ENCODE peak calls at places on chromosomes 5 and 9, in nine cellular contexts. H, Q, T, U, G, M, A, W and Y are unnamed samples.

GRCh38 chr5:9361835-9362234 is 184.0 kb downstream of the SEMA5A start:
- DNase-seq in H (peak; percentile 59), Q (peak; percentile 30), T (peak; percentile 50), U (peak; percentile 54), G (peak; percentile 58), M (peak; percentile 24), A (peak; percentile 75), W (peak; percentile 97), Y (peak; percentile 64)

GRCh38 chr9:72675586-72675985 is 154.2 kb downstream of the TMC1 start:
- DNase-seq in H (no peak), Q (peak; percentile 76), T (peak; percentile 5), U (no peak), G (no peak), M (no peak), A (no peak), W (no peak), Y (no peak)

GRCh38 chr5:1201327-1202025 is at the start of gene SLC6A19:
- DNase-seq in H (no peak), Q (no peak), T (no peak), U (peak; percentile 63), G (no peak), M (no peak), A (no peak), W (no peak), Y (no peak)

GRCh38 chr5:177094224-177095087 is 7.7 kb downstream of the FGFR4 start:
- DNase-seq in H (peak; percentile 73), Q (peak; percentile 71), T (no peak), U (peak; percentile 65), G (no peak), M (peak; percentile 90), A (peak; percentile 36), W (no peak), Y (no peak)

GRCh38 chr5:100841358-100842076 is 61.6 kb downstream of the ST8SIA4 start:
- DNase-seq in H (no peak), Q (no peak), T (no peak), U (no peak), G (no peak), M (no peak), A (no peak), W (peak; percentile 89), Y (no peak)

GRCh38 chr5:143341807-143342570 is 61.5 kb downstream of the NR3C1 start:
- DNase-seq in H (no peak), Q (peak; percentile 64), T (peak; percentile 13), U (no peak), G (no peak), M (no peak), A (no peak), W (peak; percentile 53), Y (no peak)

GRCh38 chr5:156949424-156949823 is 13.6 kb downstream of the TIMD4 start:
- DNase-seq in H (no peak), Q (no peak), T (no peak), U (no peak), G (no peak), M (no peak), A (no peak), W (no peak), Y (no peak)

GRCh38 chr9:133658442-133659431 is 22.6 kb downstream of the DBH start:
- DNase-seq in H (peak; percentile 15), Q (peak; percentile 11), T (no peak), U (peak; percentile 52), G (no peak), M (peak; percentile 37), A (no peak), W (peak; percentile 29), Y (no peak)

GRCh38 chr5:131265318-131265803 is 1.5 kb downstream of the CDC42SE2 start:
- DNase-seq in H (no peak), Q (peak; percentile 31), T (no peak), U (no peak), G (peak; percentile 72), M (no peak), A (peak; percentile 56), W (peak; percentile 54), Y (no peak)

GRCh38 chr5:75389430-75389829 is 52.4 kb downstream of the HMGCR start:
- DNase-seq in H (no peak), Q (no peak), T (no peak), U (no peak), G (no peak), M (no peak), A (no peak), W (no peak), Y (no peak)

GRCh38 chr9:114250235-114250568 is 72.7 kb upstream of the ORM1 start:
- DNase-seq in H (peak; percentile 27), Q (peak; percentile 96), T (no peak), U (peak; percentile 86), G (no peak), M (peak; percentile 86), A (no peak), W (no peak), Y (no peak)

GRCh38 chr5:77744116-77744515 is 32.0 kb downstream of the TBCA start:
- DNase-seq in H (no peak), Q (no peak), T (no peak), U (no peak), G (no peak), M (no peak), A (no peak), W (no peak), Y (no peak)

GRCh38 chr5:77743181-77743580 is 33.0 kb downstream of the TBCA start:
- DNase-seq in H (no peak), Q (no peak), T (no peak), U (no peak), G (no peak), M (no peak), A (no peak), W (peak; percentile 8), Y (no peak)

GRCh38 chr5:77741608-77742007 is 34.5 kb downstream of the TBCA start:
- DNase-seq in H (no peak), Q (no peak), T (no peak), U (no peak), G (no peak), M (no peak), A (no peak), W (no peak), Y (no peak)
- TF ChIP-seq CTCF in H (no peak), Q (no peak), T (no peak), U (no peak), G (no peak), M (no peak), A (no peak), W (no peak), Y (no peak)

DNA sequence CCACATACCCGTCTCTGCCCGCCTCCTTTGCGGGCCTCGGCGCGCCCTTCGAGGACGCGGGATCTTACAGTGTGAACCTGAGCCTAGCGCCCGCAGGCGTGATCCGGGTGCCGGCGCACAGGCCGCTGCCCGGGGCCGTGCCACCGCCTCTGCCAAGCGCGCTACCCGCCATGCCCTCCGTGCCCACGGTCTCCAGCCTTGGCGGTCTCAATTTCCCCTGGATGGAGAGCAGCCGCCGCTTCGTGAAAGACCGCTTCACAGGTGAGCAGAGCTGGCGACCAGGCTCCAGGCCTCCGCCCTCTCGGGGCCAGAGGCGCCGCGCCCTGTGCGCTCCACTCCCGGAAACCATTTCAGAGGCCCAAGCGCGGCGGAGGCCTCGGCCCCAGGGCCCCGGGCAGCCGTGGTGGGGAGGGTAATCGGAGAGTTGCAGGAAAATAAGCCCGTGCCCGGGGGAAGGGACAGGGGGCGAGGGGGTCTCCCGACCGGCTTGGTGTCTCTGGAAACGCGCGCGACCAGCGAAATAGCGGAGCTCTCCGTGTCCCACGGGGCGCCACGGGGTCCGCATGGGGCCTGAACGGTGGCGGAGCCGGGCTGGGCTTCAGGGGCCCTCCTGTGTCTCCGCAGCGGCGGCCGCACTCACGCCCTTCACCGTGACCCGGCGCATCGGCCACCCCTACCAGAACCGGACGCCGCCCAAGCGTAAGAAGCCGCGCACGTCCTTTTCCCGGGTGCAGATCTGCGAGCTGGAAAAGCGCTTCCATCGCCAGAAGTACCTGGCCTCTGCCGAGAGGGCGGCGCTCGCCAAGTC is 682 bp downstream of the TLX3 start:
- DNase-seq in H (no peak), Q (no peak), T (no peak), U (no peak), G (no peak), M (no peak), A (peak; percentile 55), W (no peak), Y (no peak)
- TF ChIP-seq CTCF in H (no peak), Q (peak; percentile 38), T (peak; percentile 30), U (peak; percentile 23), G (no peak), M (peak; percentile 33), A (peak; percentile 16), W (no peak), Y (no peak)

GRCh38 chr9:36346578-36346977 is 53.5 kb downstream of the RNF38 start:
- DNase-seq in H (no peak), Q (no peak), T (no peak), U (no peak), G (no peak), M (no peak), A (no peak), W (no peak), Y (no peak)

GRCh38 chr9:36341936-36342577 is 58.0 kb downstream of the RNF38 start:
- DNase-seq in H (no peak), Q (peak; percentile 29), T (no peak), U (no peak), G (peak; percentile 65), M (no peak), A (peak; percentile 23), W (no peak), Y (peak; percentile 43)

GRCh38 chr9:36345103-36345846 is 54.8 kb downstream of the RNF38 start:
- DNase-seq in H (no peak), Q (no peak), T (no peak), U (no peak), G (no peak), M (no peak), A (no peak), W (no peak), Y (no peak)
- TF ChIP-seq CTCF in H (no peak), Q (no peak), T (no peak), U (no peak), G (no peak), M (peak; percentile 26), A (no peak), W (peak; percentile 30), Y (no peak)

GRCh38 chr9:121955649-121956048 is 137.5 kb downstream of the TTLL11 start:
- DNase-seq in H (no peak), Q (no peak), T (no peak), U (no peak), G (no peak), M (no peak), A (no peak), W (no peak), Y (no peak)
- TF ChIP-seq CTCF in H (no peak), Q (no peak), T (no peak), U (no peak), G (no peak), M (no peak), A (no peak), W (no peak), Y (no peak)

DNA sequence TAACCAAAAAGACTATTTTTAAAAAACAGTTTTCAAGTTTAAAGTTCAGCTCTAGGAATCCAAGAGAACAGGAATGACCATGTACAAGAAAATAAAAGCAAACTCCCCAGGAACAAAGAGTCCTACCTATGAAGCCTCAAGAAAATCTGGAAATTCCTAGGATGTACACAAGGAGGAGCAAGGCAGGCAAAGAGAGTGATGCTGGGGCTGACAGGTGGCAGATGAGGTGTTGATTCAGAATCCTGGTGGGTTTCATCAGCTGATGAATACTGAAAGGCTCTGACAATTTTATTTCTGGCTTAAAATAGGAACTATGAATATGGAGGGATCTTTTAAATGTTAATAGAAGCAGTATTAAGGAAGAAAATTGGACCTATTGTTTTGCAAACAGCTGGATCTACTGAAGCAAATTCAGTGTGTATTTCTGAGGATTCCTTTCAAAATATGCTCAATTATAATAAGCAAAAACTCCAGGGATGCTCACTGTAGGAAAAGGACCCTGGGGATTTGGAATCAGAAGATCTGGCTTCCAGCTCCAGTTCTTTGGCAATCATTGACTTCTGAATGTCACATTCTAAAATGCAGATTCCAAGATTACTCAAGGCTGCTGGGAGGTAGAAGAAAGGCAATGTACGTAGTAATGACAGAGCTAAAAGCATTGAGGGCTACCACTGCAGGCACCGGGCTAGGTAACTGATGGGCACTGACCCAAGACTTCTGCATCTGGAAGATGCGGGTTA is 28.0 kb upstream of the SH3RF2 start:
- DNase-seq in H (no peak), Q (no peak), T (no peak), U (no peak), G (no peak), M (no peak), A (no peak), W (peak; percentile 12), Y (no peak)
- TF ChIP-seq CTCF in H (no peak), Q (peak; percentile 26), T (peak; percentile 42), U (no peak), G (no peak), M (peak; percentile 27), A (no peak), W (peak; percentile 55), Y (no peak)